ENCODE peak calls at places on chromosomes 2 and 18, in nine cellular contexts. L, V, A, J, F, M, D, U and Z are unnamed samples. For H3K4me1, the result is how much of the 10 kb centered on the place peaks cover.

GRCh38 chr2:86238354-86238753 is 39.1 kb downstream of the MRPL35 start:
- DNase-seq in L (no peak), V (no peak), A (peak), J (no peak), F (no peak), M (no peak), D (no peak), U (no peak), Z (no peak)

GRCh38 chr2:237904806-237905599 is 45.6 kb downstream of the RAMP1 start:
- DNase-seq in L (peak), V (no peak), A (peak), J (no peak), F (peak), M (no peak), D (no peak), U (no peak), Z (no peak)

GRCh38 chr18:45621068-45621511 is 5.8 kb downstream of the SLC14A2 start:
- DNase-seq in L (peak), V (peak), A (peak), J (peak), F (peak), M (peak), D (peak), U (peak), Z (peak)

GRCh38 chr2:240983361-240983995 is 14.9 kb upstream of the SNED1 start:
- DNase-seq in L (no peak), V (peak), A (peak), J (peak), F (no peak), M (peak), D (peak), U (peak), Z (peak)

GRCh38 chr2:53886406-53887280 is 26.9 kb upstream of the GPR75 start:
- DNase-seq in L (no peak), V (peak), A (no peak), J (no peak), F (no peak), M (no peak), D (no peak), U (no peak), Z (no peak)

GRCh38 chr2:102069311-102069974 is 73.1 kb upstream of the IL1R1 start:
- DNase-seq in L (no peak), V (no peak), A (no peak), J (no peak), F (no peak), M (no peak), D (no peak), U (no peak), Z (no peak)

GRCh38 chr2:12964904-12965539 is 248.3 kb downstream of the TRIB2 start:
- DNase-seq in L (no peak), V (no peak), A (no peak), J (no peak), F (no peak), M (no peak), D (no peak), U (peak), Z (no peak)

GRCh38 chr18:48736861-48737260 is 198.0 kb downstream of the CTIF start:
- DNase-seq in L (no peak), V (no peak), A (no peak), J (no peak), F (no peak), M (no peak), D (no peak), U (no peak), Z (no peak)

GRCh38 chr2:217886720-217887309 is 116.0 kb downstream of the TNS1 start:
- DNase-seq in L (peak), V (peak), A (peak), J (peak), F (peak), M (peak), D (peak), U (peak), Z (peak)

GRCh38 chr18:2655153-2655953 is at the start of gene SMCHD1:
- DNase-seq in L (peak), V (peak), A (peak), J (peak), F (peak), M (peak), D (peak), U (peak), Z (peak)

GRCh38 chr2:121777699-121778058 is 22.2 kb downstream of the TSN start:
- DNase-seq in L (no peak), V (peak), A (no peak), J (no peak), F (no peak), M (peak), D (no peak), U (no peak), Z (no peak)

GRCh38 chr2:20241973-20242726 is 17.2 kb upstream of the SDC1 start:
- DNase-seq in L (no peak), V (no peak), A (no peak), J (no peak), F (no peak), M (no peak), D (peak), U (peak), Z (peak)

GRCh38 chr18:77009675-77010074 is 122.9 kb downstream of the MBP start:
- DNase-seq in L (no peak), V (no peak), A (no peak), J (no peak), F (no peak), M (no peak), D (no peak), U (no peak), Z (no peak)

GRCh38 chr2:88110830-88111229 is 17.0 kb downstream of the FABP1 start:
- DNase-seq in L (peak), V (no peak), A (no peak), J (no peak), F (no peak), M (no peak), D (no peak), U (no peak), Z (no peak)

GRCh38 chr2:39435254-39435653 is 1.8 kb downstream of the MAP4K3 start:
- DNase-seq in L (no peak), V (no peak), A (no peak), J (no peak), F (peak), M (peak), D (peak), U (no peak), Z (peak)

GRCh38 chr2:196279496-196279895 is 108.1 kb upstream of the STK17B start:
- DNase-seq in L (no peak), V (no peak), A (no peak), J (no peak), F (peak), M (no peak), D (no peak), U (no peak), Z (no peak)

GRCh38 chr18:3441290-3441689 is 8.7 kb upstream of the TGIF1 start:
- DNase-seq in L (no peak), V (peak), A (peak), J (no peak), F (peak), M (peak), D (peak), U (peak), Z (peak)

GRCh38 chr2:204608261-204608660 is 63.0 kb downstream of the PARD3B start:
- DNase-seq in L (no peak), V (no peak), A (no peak), J (no peak), F (peak), M (no peak), D (no peak), U (no peak), Z (no peak)

GRCh38 chr18:28039078-28039477 is 137.9 kb downstream of the CDH2 start:
- DNase-seq in L (no peak), V (peak), A (no peak), J (no peak), F (no peak), M (peak), D (no peak), U (no peak), Z (no peak)

GRCh38 chr18:7808992-7809391 is 241.9 kb downstream of the PTPRM start:
- DNase-seq in L (no peak), V (no peak), A (no peak), J (no peak), F (no peak), M (no peak), D (peak), U (no peak), Z (no peak)

GRCh38 chr2:233486778-233487552 is 79.6 kb downstream of the USP40 start:
- DNase-seq in L (no peak), V (peak), A (no peak), J (no peak), F (peak), M (no peak), D (no peak), U (no peak), Z (no peak)

GRCh38 chr2:120204022-120204405 is 19.2 kb downstream of the TMEM185B start:
- DNase-seq in L (no peak), V (peak), A (no peak), J (no peak), F (no peak), M (no peak), D (no peak), U (no peak), Z (no peak)

GRCh38 chr2:203756161-203756560 is 49.7 kb downstream of the CD28 start:
- DNase-seq in L (no peak), V (no peak), A (no peak), J (no peak), F (peak), M (no peak), D (no peak), U (no peak), Z (no peak)

GRCh38 chr2:122368576-122369243 is 613.3 kb downstream of the TSN start:
- DNase-seq in L (no peak), V (peak), A (no peak), J (no peak), F (peak), M (no peak), D (peak), U (no peak), Z (no peak)

GRCh38 chr2:61512768-61513398 is 25.3 kb downstream of the XPO1 start:
- DNase-seq in L (no peak), V (no peak), A (no peak), J (no peak), F (no peak), M (no peak), D (no peak), U (no peak), Z (peak)

GRCh38 chr2:204892506-204893255 is 347.4 kb downstream of the PARD3B start:
- DNase-seq in L (no peak), V (peak), A (no peak), J (no peak), F (peak), M (no peak), D (no peak), U (no peak), Z (no peak)

GRCh38 chr2:151111599-151112278 is 149.9 kb downstream of the RBM43 start:
- DNase-seq in L (no peak), V (peak), A (no peak), J (no peak), F (peak), M (peak), D (peak), U (no peak), Z (no peak)

GRCh38 chr2:152542995-152543481 is 174.2 kb downstream of the PRPF40A start:
- DNase-seq in L (no peak), V (peak), A (no peak), J (peak), F (peak), M (peak), D (peak), U (peak), Z (peak)

GRCh38 chr18:41461058-41461560 is 493.9 kb upstream of the PIK3C3 start:
- DNase-seq in L (no peak), V (peak), A (no peak), J (no peak), F (no peak), M (no peak), D (no peak), U (no peak), Z (no peak)

GRCh38 chr2:241309684-241310117 is 5.8 kb downstream of the HDLBP start:
- DNase-seq in L (peak), V (no peak), A (peak), J (no peak), F (peak), M (no peak), D (no peak), U (no peak), Z (no peak)

GRCh38 chr18:79600596-79600995 is 79.0 kb upstream of the CTDP1 start:
- DNase-seq in L (no peak), V (no peak), A (no peak), J (no peak), F (no peak), M (no peak), D (no peak), U (no peak), Z (no peak)

GRCh38 chr18:77066689-77067088 is 65.9 kb downstream of the MBP start:
- DNase-seq in L (no peak), V (no peak), A (no peak), J (no peak), F (no peak), M (no peak), D (no peak), U (no peak), Z (no peak)

GRCh38 chr2:164696634-164697033 is 75.4 kb upstream of the GRB14 start:
- DNase-seq in L (no peak), V (no peak), A (no peak), J (no peak), F (no peak), M (no peak), D (peak), U (peak), Z (no peak)

GRCh38 chr2:206275274-206276160 is 1.1 kb downstream of the ZDBF2 start:
- DNase-seq in L (peak), V (peak), A (peak), J (no peak), F (peak), M (peak), D (peak), U (peak), Z (peak)

GRCh38 chr2:235928751-235929370 is 239.3 kb downstream of the GBX2 start:
- DNase-seq in L (no peak), V (no peak), A (no peak), J (no peak), F (no peak), M (no peak), D (no peak), U (no peak), Z (no peak)

GRCh38 chr2:145016711-145017110 is 496.8 kb upstream of the ZEB2 start:
- DNase-seq in L (no peak), V (peak), A (no peak), J (no peak), F (no peak), M (no peak), D (no peak), U (no peak), Z (no peak)

GRCh38 chr18:79819951-79820351 is 22.2 kb downstream of the KCNG2 start:
- DNase-seq in L (no peak), V (no peak), A (peak), J (no peak), F (no peak), M (no peak), D (no peak), U (no peak), Z (no peak)

GRCh38 chr2:224221455-224221913 is 180.4 kb downstream of the FAM124B start:
- DNase-seq in L (no peak), V (peak), A (no peak), J (no peak), F (peak), M (peak), D (peak), U (no peak), Z (peak)
- H2AFZ ChIP-seq in L (no peak), V (peak), A (no peak), J (peak), F (peak), M (no peak), D (peak), U (peak), Z (peak)

DNA sequence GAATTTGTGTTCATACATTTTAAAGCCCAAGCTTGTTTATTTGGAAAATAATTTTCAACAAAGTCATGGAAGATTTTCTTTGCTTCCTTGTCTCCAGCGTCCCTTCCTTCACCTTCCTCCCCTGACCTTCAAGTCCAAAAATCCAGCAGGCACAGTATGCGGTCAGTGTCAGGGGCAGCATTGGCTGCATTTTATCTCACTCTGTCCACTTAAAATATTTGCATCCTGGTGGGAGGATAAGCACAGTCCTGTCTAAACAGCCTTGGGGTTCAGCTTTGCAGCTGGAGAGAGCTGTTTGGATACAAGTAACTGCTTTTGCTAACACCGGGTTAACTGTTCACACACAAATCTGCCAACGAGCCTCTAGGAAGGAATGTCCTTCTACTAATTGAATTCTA is 318.1 kb downstream of the PDE11A start:
- DNase-seq in L (no peak), V (no peak), A (no peak), J (no peak), F (no peak), M (no peak), D (no peak), U (peak), Z (no peak)
- TF ChIP-seq EZH2phosphoT487 in L (no peak), V (no peak), A (no peak), J (no peak), F (no peak), M (no peak), D (no peak), U (no peak), Z (no peak)

GRCh38 chr18:36348331-36348730 is 50.8 kb downstream of the FHOD3 start:
- DNase-seq in L (no peak), V (no peak), A (no peak), J (no peak), F (no peak), M (no peak), D (no peak), U (no peak), Z (no peak)
- H3K4me1 ChIP-seq in L (under half), V (under half), A (under half), J (under half), F (under half), M (under half), D (under half), U (under half), Z (under half)

DNA sequence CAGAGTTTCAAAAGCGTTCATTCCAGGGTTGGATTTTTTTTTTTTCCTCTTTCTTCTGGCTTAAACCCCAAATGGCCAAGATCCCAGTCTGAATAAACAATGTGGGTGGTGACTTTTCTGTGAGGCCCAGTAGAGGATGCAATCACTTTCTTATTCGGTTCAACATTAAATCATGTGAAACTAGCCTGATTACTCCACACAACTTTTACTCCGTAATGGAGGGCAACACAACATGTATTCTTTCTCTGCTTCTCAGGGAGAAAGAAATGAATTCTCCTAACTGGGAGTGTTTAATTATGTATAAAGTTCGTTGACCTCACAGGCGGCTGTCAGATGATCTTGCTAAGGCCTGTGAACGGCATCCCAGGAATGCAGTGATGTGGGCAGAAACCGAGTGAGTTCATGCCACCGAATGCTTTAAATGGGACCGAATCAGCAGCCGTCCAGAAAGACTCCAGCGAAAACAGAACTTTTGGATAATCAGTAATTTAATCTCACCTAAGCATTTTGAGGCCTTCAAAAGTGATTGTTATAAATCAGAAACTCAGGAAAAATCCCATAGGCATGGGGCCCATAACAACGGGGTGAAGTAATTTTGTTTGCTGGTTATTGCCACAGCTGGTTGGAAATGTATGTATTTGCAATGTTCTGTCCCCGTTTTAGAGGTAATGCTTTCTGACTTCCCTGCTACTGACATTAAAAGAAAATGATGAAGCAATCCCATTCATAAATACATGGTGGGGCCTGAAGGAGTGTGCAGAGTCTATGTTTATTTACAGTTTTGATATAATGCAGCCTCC is 81.5 kb downstream of the BCL2 start:
- DNase-seq in L (no peak), V (peak), A (no peak), J (peak), F (peak), M (peak), D (peak), U (no peak), Z (peak)
- H2AFZ ChIP-seq in L (no peak), V (peak), A (no peak), J (peak), F (peak), M (peak), D (no peak), U (peak), Z (peak)

GRCh38 chr2:29187926-29188325 is 72.7 kb downstream of the CLIP4 start:
- DNase-seq in L (no peak), V (no peak), A (no peak), J (no peak), F (peak), M (no peak), D (no peak), U (no peak), Z (no peak)
- TF ChIP-seq EZH2phosphoT487 in L (no peak), V (no peak), A (no peak), J (no peak), F (no peak), M (no peak), D (no peak), U (no peak), Z (no peak)